ENCODE peak calls at places on chromosomes 13 and 19, in four cellular contexts. Y, Q, G and V are unnamed samples.

GRCh38 chr19:46954502-46955004 is 65.1 kb upstream of the NPAS1 start:
- ATAC-seq in Y (peak; percentile 79), Q (peak; percentile 36), G (no peak), V (no peak)

GRCh38 chr19:34017024-34017423 is 155.3 kb upstream of the LSM14A start:
- ATAC-seq in Y (no peak), Q (no peak), G (no peak), V (no peak)

GRCh38 chr13:110030394-110030928 is 244.1 kb upstream of the IRS2 start:
- ATAC-seq in Y (no peak), Q (no peak), G (no peak), V (no peak)

GRCh38 chr19:5652261-5652660 is 28.1 kb downstream of the MICOS13 start:
- ATAC-seq in Y (no peak), Q (no peak), G (no peak), V (no peak)

GRCh38 chr19:524062-524674 is 7.4 kb upstream of the CDC34 start:
- ATAC-seq in Y (peak; percentile 90), Q (peak; percentile 52), G (no peak), V (no peak)

GRCh38 chr19:1437609-1438008 is 587 bp upstream of the RPS15 start:
- ATAC-seq in Y (no peak), Q (no peak), G (no peak), V (no peak)

GRCh38 chr13:110464547-110465343 is 96.8 kb downstream of the RAB20 start:
- ATAC-seq in Y (no peak), Q (no peak), G (peak; percentile 13), V (no peak)

GRCh38 chr13:23159205-23159586 is 21.6 kb upstream of the SGCG start:
- ATAC-seq in Y (peak; percentile 80), Q (peak; percentile 77), G (peak; percentile 83), V (peak; percentile 27)

GRCh38 chr13:74132768-74133656 is 1.2 kb downstream of the KLF12 start:
- ATAC-seq in Y (no peak), Q (no peak), G (no peak), V (no peak)

GRCh38 chr13:23608704-23609413 is 38.6 kb downstream of the TNFRSF19 start:
- ATAC-seq in Y (no peak), Q (no peak), G (peak; percentile 67), V (peak; percentile 65)

GRCh38 chr13:111259058-111259457 is 61.4 kb upstream of the TEX29 start:
- ATAC-seq in Y (no peak), Q (no peak), G (no peak), V (no peak)

GRCh38 chr13:102830646-102831045 is 15.2 kb upstream of the ERCC5 start:
- ATAC-seq in Y (peak; percentile 100), Q (no peak), G (no peak), V (no peak)

DNA sequence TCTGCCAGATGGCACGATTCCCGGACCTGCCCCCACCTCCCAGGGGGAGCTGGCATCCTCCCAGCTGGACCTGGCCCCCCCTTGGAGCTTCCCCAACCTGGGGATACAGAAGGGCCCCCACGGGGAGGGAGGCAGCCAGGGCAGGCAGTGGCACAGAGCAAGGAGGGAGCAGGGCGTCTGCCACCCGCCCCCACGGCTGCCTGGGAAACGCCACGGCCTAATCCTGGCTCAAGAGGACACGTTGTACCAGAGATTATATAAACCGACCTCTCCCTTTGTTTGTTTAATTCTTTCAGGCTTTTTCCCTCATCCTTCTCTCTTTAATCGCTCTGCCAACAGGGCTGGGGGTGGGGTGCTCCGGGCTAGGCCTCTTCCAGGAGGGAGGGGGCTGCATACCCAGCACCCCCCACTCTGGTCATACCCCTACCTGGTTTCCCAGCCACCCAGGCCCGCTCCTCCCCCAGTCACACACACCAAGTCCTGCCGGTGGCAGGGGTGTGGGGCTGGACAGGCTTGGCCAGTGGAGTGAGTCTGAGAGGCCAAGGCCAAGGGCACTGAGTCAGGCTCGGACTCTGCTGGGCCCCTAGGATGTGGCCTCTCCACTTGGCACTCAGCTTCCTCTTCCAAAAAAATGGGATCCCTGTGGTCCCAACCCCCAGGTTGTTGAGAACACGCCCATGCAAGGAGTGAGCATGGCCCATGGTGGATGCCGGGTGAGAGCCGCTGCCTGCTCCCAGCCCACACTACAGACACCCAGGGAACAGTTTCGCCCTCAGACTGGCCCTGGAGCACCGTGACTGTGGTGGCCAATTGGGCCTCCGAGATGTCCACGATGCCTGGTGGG is 29.5 kb upstream of the NFIC start:
- ATAC-seq in Y (peak; percentile 66), Q (no peak), G (peak; percentile 89), V (peak; percentile 94)
- TF ChIP-seq EP300 in Y (no peak), Q (no peak), G (peak; percentile 96), V (peak; percentile 94)

GRCh38 chr13:44915962-44916361 is 73.3 kb downstream of the NUFIP1 start:
- ATAC-seq in Y (no peak), Q (no peak), G (no peak), V (no peak)

GRCh38 chr13:44919103-44919804 is 70.0 kb downstream of the NUFIP1 start:
- ATAC-seq in Y (no peak), Q (no peak), G (no peak), V (no peak)

GRCh38 chr13:44920013-44920412 is 69.3 kb downstream of the NUFIP1 start:
- ATAC-seq in Y (no peak), Q (no peak), G (no peak), V (no peak)

GRCh38 chr13:44917589-44918322 is 71.5 kb downstream of the NUFIP1 start:
- ATAC-seq in Y (peak; percentile 78), Q (peak; percentile 93), G (peak; percentile 92), V (peak; percentile 81)

DNA sequence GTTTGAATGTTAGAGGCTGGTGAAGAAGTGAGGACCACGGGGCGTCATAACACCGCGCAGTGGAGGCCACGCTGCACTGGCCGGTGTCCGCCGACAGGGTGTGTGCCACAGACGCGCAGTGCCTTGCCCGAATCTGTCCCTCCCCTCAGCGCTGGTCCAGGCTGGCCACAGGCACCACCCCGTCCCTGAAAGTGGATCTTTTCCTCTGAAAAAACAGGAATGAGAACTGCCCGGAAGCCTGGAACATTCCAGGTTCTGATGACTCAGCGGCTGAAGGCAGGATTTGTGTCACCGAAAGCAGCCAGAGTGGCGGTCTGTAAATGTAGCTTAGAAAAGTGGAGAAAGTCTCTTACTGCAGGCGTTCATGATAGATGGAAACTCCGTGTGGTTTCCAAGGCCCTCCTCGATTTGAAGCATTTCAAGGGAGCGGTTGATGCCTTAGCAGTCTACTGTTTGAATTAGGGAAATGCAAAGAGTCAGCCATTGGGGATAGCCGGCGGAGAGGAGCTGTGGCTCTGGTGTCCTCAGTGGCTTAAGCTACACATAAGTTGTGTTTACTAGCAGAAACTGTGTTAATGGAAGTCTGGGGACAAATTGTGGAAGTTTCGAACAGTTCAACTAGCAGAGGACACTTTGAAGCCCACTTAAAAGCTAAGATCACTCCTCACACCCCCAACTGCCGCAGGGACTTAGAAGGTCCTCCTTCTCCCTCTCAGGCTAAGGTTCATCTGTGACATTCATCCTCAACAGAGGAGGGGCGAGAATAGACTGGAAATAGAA is 70.8 kb downstream of the NUFIP1 start:
- ATAC-seq in Y (peak; percentile 94), Q (peak; percentile 96), G (peak; percentile 96), V (peak; percentile 87)
- TF ChIP-seq EP300 in Y (no peak), Q (no peak), G (no peak), V (no peak)

GRCh38 chr13:59809564-59809963 is 354.2 kb downstream of the DIAPH3 start:
- ATAC-seq in Y (no peak), Q (no peak), G (no peak), V (no peak)

GRCh38 chr13:59801107-59801880 is 362.4 kb downstream of the DIAPH3 start:
- ATAC-seq in Y (no peak), Q (no peak), G (no peak), V (no peak)

DNA sequence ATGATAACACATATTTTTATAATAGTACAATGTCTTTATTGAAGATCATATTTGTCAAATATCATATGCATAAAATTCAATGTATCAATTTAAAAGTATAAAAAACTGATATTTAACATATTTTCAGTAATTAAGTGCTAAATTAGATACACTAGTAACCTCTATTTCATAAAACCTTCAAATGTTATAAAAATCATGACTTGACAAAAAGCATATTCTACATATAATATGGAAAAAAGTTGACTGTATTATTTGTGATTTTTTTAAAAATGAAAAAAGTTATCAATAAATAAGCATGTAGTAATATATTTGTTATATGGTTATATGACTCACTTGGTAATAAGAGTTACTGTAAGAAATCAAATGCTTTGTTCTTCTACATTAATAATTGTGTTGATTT is 356.9 kb downstream of the DIAPH3 start:
- ATAC-seq in Y (no peak), Q (no peak), G (no peak), V (no peak)
- TF ChIP-seq EP300 in Y (no peak), Q (no peak), G (no peak), V (no peak)

GRCh38 chr19:45001087-45001739 is at the start of gene RELB:
- ATAC-seq in Y (peak; percentile 74), Q (peak; percentile 59), G (peak; percentile 86), V (peak; percentile 86)
- TF ChIP-seq EP300 in Y (no peak), Q (no peak), G (peak; percentile 83), V (no peak)

GRCh38 chr13:49246850-49247721 is 639 bp upstream of the CDADC1 start:
- ATAC-seq in Y (peak; percentile 54), Q (peak; percentile 74), G (peak; percentile 87), V (peak; percentile 77)
- TF ChIP-seq EP300 in Y (no peak), Q (no peak), G (no peak), V (no peak)

GRCh38 chr13:97257228-97257755 is 35.2 kb downstream of the MBNL2 start:
- ATAC-seq in Y (peak; percentile 39), Q (no peak), G (no peak), V (no peak)
- TF ChIP-seq EP300 in Y (no peak), Q (no peak), G (no peak), V (no peak)